ENCODE peak calls at places on chromosome 10, in five cellular contexts. V, I, Q, J and R are unnamed samples.

GRCh38 chr10:57579926-57580325 is 687.8 kb downstream of the IPMK start:
- DNase-seq in Q (peak; percentile 86), V (no peak), I (no peak), J (no peak), R (no peak)

GRCh38 chr10:18401416-18402195 is 249.8 kb downstream of the NSUN6 start:
- DNase-seq in Q (no peak), I (no peak), J (no peak), V (no peak), R (no peak)

GRCh38 chr10:101261702-101262101 is 32.4 kb upstream of the LBX1 start:
- DNase-seq in J (no peak), V (no peak), Q (peak; percentile 47), I (no peak), R (no peak)

GRCh38 chr10:31838709-31839108 is 89.9 kb downstream of the ARHGAP12 start:
- DNase-seq in J (no peak), I (no peak), Q (peak; percentile 34), V (no peak), R (no peak)

GRCh38 chr10:128631801-128632241 is 505.6 kb upstream of the MKI67 start:
- DNase-seq in I (no peak), V (no peak), Q (peak; percentile 66), J (no peak), R (no peak)

GRCh38 chr10:23343591-23344225 is 889 bp downstream of the C10orf67 start:
- DNase-seq in Q (peak; percentile 90), V (peak; percentile 81), J (peak; percentile 72), I (peak; percentile 80), R (peak; percentile 56)

GRCh38 chr10:4407783-4408182 is 418.2 kb upstream of the AKR1E2 start:
- DNase-seq in J (no peak), I (no peak), Q (no peak), V (no peak), R (no peak)

GRCh38 chr10:22086730-22087364 is 83.3 kb upstream of the DNAJC1 start:
- DNase-seq in Q (peak; percentile 71), I (peak; percentile 83), V (peak; percentile 70), J (peak; percentile 55), R (no peak)

GRCh38 chr10:69092959-69093850 is 5.3 kb downstream of the SRGN start:
- DNase-seq in V (peak; percentile 58), J (peak; percentile 7), I (peak; percentile 77), Q (peak; percentile 88), R (peak; percentile 4)

GRCh38 chr10:103890194-103890658 is 27.8 kb downstream of the STN1 start:
- DNase-seq in Q (no peak), I (no peak), V (peak; percentile 65), J (no peak), R (no peak)

GRCh38 chr10:29861811-29862505 is 197.4 kb downstream of the JCAD start:
- DNase-seq in Q (no peak), V (no peak), I (no peak), J (no peak), R (no peak)

GRCh38 chr10:124685251-124685650 is 58.9 kb downstream of the FAM53B start:
- DNase-seq in V (peak; percentile 77), I (no peak), Q (peak; percentile 20), J (no peak), R (peak; percentile 92)

GRCh38 chr10:6486280-6486679 is 93.8 kb downstream of the PRKCQ start:
- DNase-seq in Q (no peak), J (no peak), V (no peak), I (no peak), R (no peak)

GRCh38 chr10:63273575-63273974 is 140.4 kb downstream of the NRBF2 start:
- DNase-seq in V (no peak), J (no peak), Q (no peak), I (no peak), R (no peak)

GRCh38 chr10:103654925-103655324 is 161.4 kb downstream of the NEURL1 start:
- DNase-seq in I (no peak), Q (no peak), J (no peak), V (no peak), R (no peak)

GRCh38 chr10:42981358-42982236 is 95.3 kb upstream of the RET start:
- DNase-seq in I (no peak), J (no peak), V (peak; percentile 43), Q (no peak), R (no peak)

GRCh38 chr10:20608503-20608902 is 288.6 kb downstream of the NEBL start:
- DNase-seq in I (no peak), Q (no peak), V (no peak), J (no peak), R (no peak)

GRCh38 chr10:71850021-71850744 is 868 bp downstream of the PSAP start:
- DNase-seq in I (peak; percentile 35), V (no peak), Q (no peak), J (no peak), R (no peak)

GRCh38 chr10:106711313-106711906 is 453.1 kb downstream of the SORCS1 start:
- DNase-seq in V (peak; percentile 64), Q (peak; percentile 82), I (no peak), J (peak; percentile 7), R (no peak)

GRCh38 chr10:50033481-50033880 is 34.3 kb upstream of the WASHC2A start:
- DNase-seq in J (no peak), I (no peak), Q (no peak), V (no peak), R (no peak)

GRCh38 chr10:4372601-4373000 is 453.4 kb upstream of the AKR1E2 start:
- DNase-seq in J (no peak), V (no peak), Q (no peak), I (no peak), R (no peak)

GRCh38 chr10:10222288-10222945 is 795.3 kb upstream of the CELF2 start:
- DNase-seq in J (no peak), Q (no peak), I (no peak), V (no peak), R (no peak)

GRCh38 chr10:30929901-30930520 is 101.7 kb downstream of the ZNF438 start:
- DNase-seq in V (no peak), J (no peak), Q (no peak), I (peak; percentile 63), R (no peak)

GRCh38 chr10:90571876-90572275 is 286.0 kb downstream of the HTR7 start:
- DNase-seq in V (no peak), J (no peak), Q (no peak), I (no peak), R (no peak)

GRCh38 chr10:123772645-123773508 is 106.7 kb downstream of the GPR26 start:
- DNase-seq in V (no peak), I (no peak), J (no peak), Q (no peak), R (no peak)

GRCh38 chr10:132134541-132135397 is 52.0 kb upstream of the DPYSL4 start:
- DNase-seq in I (peak; percentile 62), Q (no peak), V (peak; percentile 24), J (no peak), R (no peak)

GRCh38 chr10:95742962-95743535 is 12.9 kb upstream of the ENTPD1 start:
- DNase-seq in Q (no peak), V (no peak), I (no peak), J (no peak), R (no peak)
- H3K27ac ChIP-seq in Q (no peak overlapping the region), V (peak overlapping the region; percentile 72), I (no peak overlapping the region), J (no peak overlapping the region), R (no peak overlapping the region)

GRCh38 chr10:14329609-14330246 is 996 bp downstream of the FRMD4A start:
- DNase-seq in I (no peak), J (no peak), Q (peak; percentile 51), V (peak; percentile 28), R (no peak)
- H3K27ac ChIP-seq in I (no peak overlapping the region), J (no peak overlapping the region), Q (peak overlapping the region; percentile 11), V (no peak overlapping the region), R (no peak overlapping the region)

GRCh38 chr10:77552252-77552651 is 85.4 kb downstream of the KCNMA1 start:
- DNase-seq in J (no peak), I (no peak), Q (no peak), V (no peak), R (no peak)

GRCh38 chr10:77555591-77556212 is 81.9 kb downstream of the KCNMA1 start:
- DNase-seq in V (no peak), I (no peak), J (no peak), Q (no peak), R (no peak)

GRCh38 chr10:77554996-77555397 is 82.6 kb downstream of the KCNMA1 start:
- DNase-seq in Q (no peak), V (peak; percentile 84), I (no peak), J (no peak), R (no peak)

GRCh38 chr10:77553966-77554365 is 83.6 kb downstream of the KCNMA1 start:
- DNase-seq in V (no peak), Q (no peak), I (no peak), J (no peak), R (no peak)

GRCh38 chr10:77553311-77553710 is 84.3 kb downstream of the KCNMA1 start:
- DNase-seq in V (no peak), J (no peak), I (no peak), Q (no peak), R (no peak)
- H3K27ac ChIP-seq in V (peak overlapping the region; percentile 79), J (no peak overlapping the region), I (peak overlapping the region; percentile 9), Q (no peak overlapping the region), R (peak overlapping the region; percentile 71)

GRCh38 chr10:114893248-114893647 is 44.7 kb upstream of the TRUB1 start:
- DNase-seq in I (no peak), J (no peak), V (no peak), Q (no peak), R (no peak)
- H3K27ac ChIP-seq in I (no peak overlapping the region), J (no peak overlapping the region), V (no peak overlapping the region), Q (no peak overlapping the region), R (no peak overlapping the region)

GRCh38 chr10:89022734-89023133 is 32.1 kb downstream of the FAS start:
- DNase-seq in I (no peak), V (no peak), Q (no peak), J (no peak), R (no peak)
- H3K27ac ChIP-seq in I (no peak overlapping the region), V (peak overlapping the region; percentile 50), Q (no peak overlapping the region), J (no peak overlapping the region), R (no peak overlapping the region)

GRCh38 chr10:129953541-129954031 is 10.5 kb downstream of the EBF3 start:
- DNase-seq in I (no peak), Q (no peak), V (no peak), J (no peak), R (no peak)
- H3K27ac ChIP-seq in I (no peak overlapping the region), Q (no peak overlapping the region), V (no peak overlapping the region), J (no peak overlapping the region), R (no peak overlapping the region)

GRCh38 chr10:109982123-109982522 is 25.7 kb upstream of the ADD3 start:
- DNase-seq in V (no peak), Q (no peak), J (no peak), I (no peak), R (no peak)
- H3K27ac ChIP-seq in V (peak overlapping the region; percentile 32), Q (no peak overlapping the region), J (no peak overlapping the region), I (no peak overlapping the region), R (no peak overlapping the region)

DNA sequence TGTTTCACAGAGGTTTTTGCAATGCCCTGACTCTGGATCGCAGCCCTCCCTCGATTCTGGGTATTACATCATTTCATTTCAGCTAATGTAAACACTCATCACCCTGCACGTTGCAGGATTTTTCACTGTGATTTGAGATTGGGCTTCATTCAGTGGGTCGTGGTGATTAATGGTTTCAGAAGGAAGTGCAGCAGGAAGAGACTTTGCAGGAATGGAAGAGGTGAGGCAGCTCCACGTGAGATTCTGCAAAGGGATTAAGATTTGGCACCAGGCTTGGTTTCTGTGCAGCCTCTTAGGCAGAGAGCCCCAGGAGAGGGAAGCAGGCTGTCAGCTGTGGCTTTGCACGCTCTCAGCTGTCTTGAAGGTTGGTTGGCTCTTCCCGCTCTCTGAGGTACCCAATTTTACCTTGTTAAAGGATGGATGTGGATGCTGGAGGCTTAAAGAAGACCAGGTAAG is 95.2 kb downstream of the PLCE1 start:
- DNase-seq in J (no peak), V (no peak), I (no peak), Q (no peak), R (no peak)
- H3K27ac ChIP-seq in J (no peak overlapping the region), V (no peak overlapping the region), I (peak overlapping the region; percentile 75), Q (no peak overlapping the region), R (no peak overlapping the region)